ENCODE peak calls at places on chromosomes 12 and 14, in five cellular contexts. One of them, this sample, is unnamed.

GRCh38 chr14:99546230-99546879 is 57.7 kb downstream of the CCDC85C start:
- DNase-seq in EH: no peak
- DNase-seq in HL-60: no peak
- DNase-seq in caudate nucleus: no peak
- DNase-seq in effector memory CD8-positive, alpha-beta T cell: no peak
- DNase-seq in this sample: no peak

GRCh38 chr14:48703728-48704467 is 882.3 kb downstream of the RPS29 start:
- DNase-seq in caudate nucleus: no peak
- DNase-seq in HL-60: no peak
- DNase-seq in effector memory CD8-positive, alpha-beta T cell: no peak
- DNase-seq in EH: no peak
- DNase-seq in this sample: no peak

GRCh38 chr12:89793946-89794345 is 85.3 kb upstream of the ATP2B1 start:
- DNase-seq in HL-60: no peak
- DNase-seq in caudate nucleus: no peak
- DNase-seq in EH: no peak
- DNase-seq in effector memory CD8-positive, alpha-beta T cell: no peak
- DNase-seq in this sample: no peak

GRCh38 chr14:50321009-50321660 is 9.0 kb downstream of the DMAC2L start:
- DNase-seq in HL-60: peak; percentile 80
- DNase-seq in EH: peak; percentile 94
- DNase-seq in effector memory CD8-positive, alpha-beta T cell: peak; percentile 69
- DNase-seq in caudate nucleus: peak; percentile 59
- DNase-seq in this sample: peak; percentile 96

GRCh38 chr12:120771097-120771496 is 45.5 kb downstream of the ACADS start:
- DNase-seq in EH: no peak
- DNase-seq in HL-60: no peak
- DNase-seq in caudate nucleus: no peak
- DNase-seq in effector memory CD8-positive, alpha-beta T cell: no peak
- DNase-seq in this sample: no peak

GRCh38 chr12:69509308-69509736 is 39.1 kb downstream of the FRS2 start:
- DNase-seq in HL-60: no peak
- DNase-seq in EH: peak; percentile 75
- DNase-seq in effector memory CD8-positive, alpha-beta T cell: no peak
- DNase-seq in caudate nucleus: no peak
- DNase-seq in this sample: no peak

GRCh38 chr12:61546296-61546695 is 713.9 kb upstream of the USP15 start:
- DNase-seq in effector memory CD8-positive, alpha-beta T cell: no peak
- DNase-seq in EH: no peak
- DNase-seq in caudate nucleus: no peak
- DNase-seq in HL-60: peak; percentile 2
- DNase-seq in this sample: no peak

GRCh38 chr12:121182222-121182896 is 27.6 kb upstream of the P2RX4 start:
- DNase-seq in EH: no peak
- DNase-seq in effector memory CD8-positive, alpha-beta T cell: no peak
- DNase-seq in HL-60: no peak
- DNase-seq in caudate nucleus: no peak
- DNase-seq in this sample: no peak

GRCh38 chr14:62138593-62138992 is 376.4 kb downstream of the SNAPC1 start:
- DNase-seq in HL-60: no peak
- DNase-seq in caudate nucleus: no peak
- DNase-seq in EH: no peak
- DNase-seq in effector memory CD8-positive, alpha-beta T cell: no peak
- DNase-seq in this sample: no peak

GRCh38 chr14:73743431-73743931 is 29.3 kb upstream of the PNMA1 start:
- DNase-seq in EH: peak; percentile 46
- DNase-seq in effector memory CD8-positive, alpha-beta T cell: peak; percentile 42
- DNase-seq in caudate nucleus: no peak
- DNase-seq in HL-60: peak; percentile 91
- DNase-seq in this sample: peak; percentile 46

GRCh38 chr12:128267246-128267622 is 264 bp downstream of the TMEM132C start:
- DNase-seq in caudate nucleus: no peak
- DNase-seq in HL-60: no peak
- DNase-seq in EH: no peak
- DNase-seq in effector memory CD8-positive, alpha-beta T cell: no peak
- DNase-seq in this sample: no peak

GRCh38 chr12:28893365-28893764 is 255.7 kb upstream of the FAR2 start:
- DNase-seq in EH: peak; percentile 88
- DNase-seq in caudate nucleus: no peak
- DNase-seq in effector memory CD8-positive, alpha-beta T cell: no peak
- DNase-seq in HL-60: no peak
- DNase-seq in this sample: no peak

GRCh38 chr12:2944401-2945047 is 14.7 kb upstream of the TEAD4 start:
- DNase-seq in caudate nucleus: peak; percentile 19
- DNase-seq in EH: peak; percentile 40
- DNase-seq in effector memory CD8-positive, alpha-beta T cell: peak; percentile 15
- DNase-seq in HL-60: peak; percentile 25
- DNase-seq in this sample: no peak